ENCODE peak calls at places on chromosomes 6 and 20, in seven cellular contexts. J, A, C, T, Z, I and X are unnamed samples.

GRCh38 chr20:24959591-24960301 is 10.7 kb downstream of the CST7 start:
- DNase-seq in T (no peak), I (no peak), A (no peak), C (no peak), J (no peak), Z (no peak), X (no peak)

GRCh38 chr20:14866841-14867514 is 529.6 kb upstream of the FLRT3 start:
- DNase-seq in J (no peak), Z (no peak), I (no peak), T (no peak), A (no peak), C (no peak), X (no peak)

GRCh38 chr6:42819803-42820508 is 38.1 kb downstream of the BICRAL start:
- DNase-seq in C (peak; percentile 23), J (no peak), T (no peak), A (no peak), Z (no peak), I (no peak), X (no peak)

GRCh38 chr6:30828027-30828962 is 56.0 kb upstream of the DDR1 start:
- DNase-seq in T (peak; percentile 67), C (peak; percentile 92), A (no peak), Z (peak; percentile 94), I (peak; percentile 50), J (peak; percentile 91), X (no peak)

GRCh38 chr6:4774715-4775590 is 1.3 kb upstream of the CDYL start:
- DNase-seq in T (no peak), J (peak; percentile 17), A (no peak), C (no peak), I (peak; percentile 16), Z (no peak), X (no peak)

GRCh38 chr20:23082846-23083552 is 3.1 kb downstream of the CD93 start:
- DNase-seq in J (no peak), A (no peak), Z (no peak), I (no peak), T (no peak), C (no peak), X (no peak)

GRCh38 chr6:151284431-151285060 is 44.8 kb downstream of the AKAP12 start:
- DNase-seq in J (no peak), Z (no peak), T (no peak), I (peak; percentile 17), A (no peak), C (no peak), X (no peak)

GRCh38 chr6:138036955-138037592 is 70.1 kb downstream of the PERP start:
- DNase-seq in A (no peak), I (no peak), J (no peak), T (no peak), Z (peak; percentile 75), C (no peak), X (peak; percentile 41)

GRCh38 chr20:15544727-15545126 is 1028.5 kb downstream of the KIF16B start:
- DNase-seq in Z (no peak), I (no peak), C (no peak), T (no peak), J (no peak), A (no peak), X (no peak)

GRCh38 chr20:51062065-51062464 is 39.2 kb upstream of the KCNG1 start:
- DNase-seq in I (no peak), Z (no peak), A (no peak), C (no peak), J (no peak), T (no peak), X (no peak)

GRCh38 chr20:56925696-56926101 is 296.6 kb downstream of the TFAP2C start:
- DNase-seq in A (no peak), C (no peak), J (no peak), Z (peak; percentile 29), T (no peak), I (no peak), X (no peak)

GRCh38 chr20:49484180-49485140 is 2.0 kb upstream of the KCNB1 start:
- DNase-seq in C (peak; percentile 59), I (peak; percentile 43), Z (peak; percentile 90), T (peak; percentile 40), J (peak; percentile 67), A (no peak), X (peak; percentile 7)

GRCh38 chr20:17874271-17875105 is 94.1 kb downstream of the SNX5 start:
- DNase-seq in J (no peak), C (no peak), A (no peak), Z (no peak), T (no peak), I (no peak), X (no peak)

GRCh38 chr20:17872920-17873319 is 95.7 kb downstream of the SNX5 start:
- DNase-seq in C (no peak), J (no peak), Z (no peak), A (no peak), I (no peak), T (no peak), X (no peak)

GRCh38 chr20:17875106-17875980 is 93.3 kb downstream of the SNX5 start:
- DNase-seq in Z (peak; percentile 71), A (no peak), I (no peak), T (no peak), J (peak; percentile 81), C (peak; percentile 93), X (no peak)

GRCh38 chr20:17872434-17872833 is 96.2 kb downstream of the SNX5 start:
- DNase-seq in I (no peak), C (no peak), A (no peak), J (no peak), Z (no peak), T (no peak), X (no peak)

DNA sequence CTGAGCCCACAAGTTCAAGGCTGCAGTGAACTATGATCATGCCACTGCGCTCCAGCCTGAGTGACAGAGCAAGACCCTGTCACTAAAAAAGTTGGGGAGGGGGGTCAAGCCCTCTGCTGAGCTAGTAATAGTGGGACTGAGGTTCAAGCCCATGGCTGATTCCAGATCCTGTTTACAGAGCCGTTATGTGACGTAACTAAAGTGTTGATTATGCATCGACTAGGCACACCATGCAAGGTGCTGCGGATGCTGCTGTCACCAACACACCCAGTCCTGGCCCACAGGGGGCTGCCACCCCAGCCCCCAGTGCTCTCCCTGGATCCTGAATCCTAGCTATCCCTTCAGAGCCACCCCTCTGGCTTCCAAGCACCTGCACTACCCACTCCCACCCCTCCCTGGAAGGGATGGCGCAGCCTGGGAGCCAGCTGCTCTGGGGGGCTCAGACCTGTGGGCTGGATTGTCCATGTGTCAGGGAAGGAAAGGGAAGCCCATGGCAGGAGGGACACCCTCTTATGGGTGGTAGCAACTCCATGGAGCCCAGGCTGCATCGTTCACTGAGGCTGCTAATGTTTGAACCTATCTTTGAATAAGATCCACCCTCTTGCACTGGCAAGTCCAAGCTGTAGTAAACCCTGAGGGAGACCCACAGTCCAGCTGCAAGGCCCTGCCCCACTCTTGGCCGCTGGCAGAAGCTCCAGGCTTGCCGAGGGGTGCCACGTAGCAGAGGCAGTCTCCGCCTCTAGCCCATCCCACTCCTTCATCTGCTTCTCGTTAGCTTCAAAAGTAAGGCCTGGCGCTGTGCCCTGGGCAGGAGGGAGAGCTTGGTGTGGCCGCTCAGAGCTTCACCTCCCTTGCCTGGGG is 95.0 kb downstream of the SNX5 start:
- DNase-seq in T (peak; percentile 65), C (peak; percentile 97), Z (peak; percentile 65), A (no peak), I (no peak), J (peak; percentile 92), X (no peak)
- H3K4me3 ChIP-seq in T (peak overlapping the region; percentile 22), C (no peak overlapping the region), Z (no peak overlapping the region), A (no peak overlapping the region), I (no peak overlapping the region), J (no peak overlapping the region), X (no peak overlapping the region)

DNA sequence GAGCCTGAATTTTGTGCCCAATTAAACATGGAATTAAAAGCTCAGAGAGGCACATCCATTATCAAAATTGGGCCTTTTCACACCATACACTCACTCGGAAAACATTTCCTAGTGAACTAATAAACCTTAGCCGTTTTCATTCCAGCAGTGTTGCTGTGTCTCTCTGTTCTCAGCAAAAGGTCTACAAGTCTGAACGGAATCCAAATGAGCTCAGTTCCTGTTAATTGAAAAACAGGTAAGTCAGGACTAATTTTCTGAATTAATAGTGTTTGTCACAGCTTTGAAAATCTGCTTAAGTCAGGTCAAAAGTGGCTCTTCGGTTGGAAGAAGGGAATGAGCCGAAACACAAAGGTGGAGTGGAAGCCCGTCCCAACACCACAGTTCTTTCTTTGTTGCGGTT is 163.3 kb upstream of the RALGAPA2 start:
- DNase-seq in C (no peak), Z (no peak), I (no peak), T (no peak), A (no peak), J (no peak), X (no peak)
- TF ChIP-seq CTCF in C (no peak), Z (no peak), I (no peak), T (no peak), A (no peak), J (no peak), X (no peak)

DNA sequence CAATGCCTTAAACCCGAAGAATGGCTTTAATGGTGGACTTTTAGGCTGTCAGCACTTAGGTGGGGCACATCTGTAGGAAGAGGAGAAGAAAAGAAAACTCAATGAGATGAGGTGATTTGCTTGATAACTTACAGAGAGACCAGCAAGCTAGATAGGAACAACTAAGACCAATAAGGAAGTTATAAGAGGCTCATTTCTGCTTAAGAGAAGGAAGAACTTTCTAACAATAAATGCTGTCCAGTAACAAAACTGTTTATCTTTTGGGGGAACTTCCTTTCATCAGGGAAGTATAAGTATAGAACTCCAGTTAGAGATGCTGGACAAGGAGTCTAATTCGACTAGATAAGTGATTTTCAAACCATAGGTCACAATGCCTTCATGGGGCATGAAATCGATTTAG is 107.2 kb upstream of the SIRPA start:
- DNase-seq in J (no peak), A (no peak), Z (no peak), T (no peak), C (no peak), I (no peak), X (no peak)
- H3K27me3 ChIP-seq in J (no peaks in the 10 kb centered on the region), A (peaks cover 2% of the 10 kb centered on the region), Z (no peaks in the 10 kb centered on the region), T (no peaks in the 10 kb centered on the region), C (peaks cover 46% of the 10 kb centered on the region), I (peaks cover 3% of the 10 kb centered on the region), X (no peaks in the 10 kb centered on the region)

GRCh38 chr6:90397047-90397446 is 100.4 kb upstream of the BACH2 start:
- DNase-seq in A (no peak), I (no peak), Z (no peak), J (no peak), C (no peak), T (no peak), X (no peak)

GRCh38 chr6:90390379-90390778 is 93.7 kb upstream of the BACH2 start:
- DNase-seq in I (no peak), A (no peak), T (no peak), J (no peak), C (no peak), Z (no peak), X (no peak)

GRCh38 chr6:90397929-90398674 is 101.5 kb upstream of the BACH2 start:
- DNase-seq in I (no peak), Z (peak; percentile 65), T (no peak), J (no peak), A (no peak), C (peak; percentile 6), X (no peak)

GRCh38 chr6:90388395-90388794 is 91.8 kb upstream of the BACH2 start:
- DNase-seq in T (no peak), A (no peak), J (no peak), Z (no peak), C (no peak), I (no peak), X (no peak)

GRCh38 chr6:90393232-90393884 is 96.7 kb upstream of the BACH2 start:
- DNase-seq in A (no peak), J (peak; percentile 88), Z (peak; percentile 69), T (no peak), C (peak; percentile 83), I (no peak), X (no peak)
- H3K4me3 ChIP-seq in A (no peak overlapping the region), J (no peak overlapping the region), Z (no peak overlapping the region), T (no peak overlapping the region), C (no peak overlapping the region), I (no peak overlapping the region), X (no peak overlapping the region)